ENCODE peak calls at places on chromosome 20, in six cellular contexts. D is CD8-positive, alpha-beta T cell; N is cardiac fibroblast; P is AG04450; T is PC-9; H is cardiac muscle cell. K is an unnamed sample.

GRCh38 chr20:61898405-61898804 is 167.3 kb downstream of the TAF4 start:
- DNase-seq in D (no peak), N (no peak), P (no peak), T (no peak), H (no peak), K (no peak)

GRCh38 chr20:46222521-46223007 is 85.7 kb downstream of the CDH22 start:
- DNase-seq in D (no peak), N (peak; percentile 16), P (no peak), T (no peak), H (peak; percentile 21), K (no peak)

GRCh38 chr20:51440589-51440988 is 101.9 kb downstream of the NFATC2 start:
- DNase-seq in D (no peak), N (no peak), P (no peak), T (no peak), H (no peak), K (no peak)

GRCh38 chr20:50146732-50147662 is 6.5 kb downstream of the PEDS1 start:
- DNase-seq in D (peak; percentile 55), N (no peak), P (no peak), T (peak; percentile 75), H (no peak), K (no peak)

GRCh38 chr20:56780266-56780665 is 151.2 kb downstream of the TFAP2C start:
- DNase-seq in D (no peak), N (peak; percentile 38), P (no peak), T (no peak), H (no peak), K (no peak)

GRCh38 chr20:4193053-4193452 is 177.7 kb upstream of the RNF24 start:
- DNase-seq in D (no peak), N (no peak), P (no peak), T (no peak), H (no peak), K (no peak)

GRCh38 chr20:49394264-49394663 is 88.2 kb downstream of the KCNB1 start:
- DNase-seq in D (no peak), N (peak; percentile 9), P (no peak), T (no peak), H (peak; percentile 15), K (no peak)

GRCh38 chr20:13883425-13883824 is 98.6 kb downstream of the NDUFAF5 start:
- DNase-seq in D (no peak), N (no peak), P (no peak), T (no peak), H (no peak), K (no peak)

GRCh38 chr20:37314617-37315292 is 25.3 kb downstream of the MANBAL start:
- DNase-seq in D (no peak), N (peak; percentile 41), P (no peak), T (no peak), H (peak; percentile 52), K (no peak)

GRCh38 chr20:4217349-4217761 is 202.0 kb upstream of the RNF24 start:
- DNase-seq in D (no peak), N (no peak), P (no peak), T (peak; percentile 67), H (peak; percentile 9), K (no peak)

GRCh38 chr20:50746138-50746940 is 15.0 kb downstream of the PARD6B start:
- DNase-seq in D (no peak), N (peak; percentile 43), P (no peak), T (no peak), H (peak; percentile 71), K (no peak)

GRCh38 chr20:23350855-23351838 is 556 bp downstream of the NXT1 start:
- DNase-seq in D (peak; percentile 40), N (peak; percentile 36), P (no peak), T (peak; percentile 51), H (peak; percentile 38), K (no peak)

GRCh38 chr20:49595811-49596545 is 28.0 kb upstream of the PTGIS start:
- DNase-seq in D (no peak), N (peak; percentile 34), P (no peak), T (peak; percentile 44), H (peak; percentile 57), K (no peak)

GRCh38 chr20:11302436-11302835 is 615.3 kb upstream of the BTBD3 start:
- DNase-seq in D (no peak), N (no peak), P (peak; percentile 51), T (no peak), H (no peak), K (no peak)

GRCh38 chr20:20303742-20304141 is 64.2 kb upstream of the INSM1 start:
- DNase-seq in D (no peak), N (no peak), P (no peak), T (no peak), H (no peak), K (no peak)

GRCh38 chr20:25984933-25985332 is 288.3 kb upstream of the ZNF337 start:
- DNase-seq in D (no peak), N (peak; percentile 37), P (no peak), T (no peak), H (peak; percentile 74), K (no peak)

GRCh38 chr20:41649489-41649888 is 31.3 kb upstream of the CHD6 start:
- DNase-seq in D (no peak), N (no peak), P (no peak), T (no peak), H (no peak), K (peak; percentile 66)

GRCh38 chr20:51760905-51761544 is 7.2 kb downstream of the ATP9A start:
- DNase-seq in D (no peak), N (peak; percentile 11), P (peak; percentile 79), T (no peak), H (peak; percentile 21), K (no peak)

GRCh38 chr20:26209171-26209941 is 512.7 kb upstream of the ZNF337 start:
- DNase-seq in D (no peak), N (peak; percentile 15), P (no peak), T (no peak), H (peak; percentile 27), K (no peak)

GRCh38 chr20:25296094-25297093 is 48.5 kb downstream of the PYGB start:
- DNase-seq in D (no peak), N (peak; percentile 32), P (no peak), T (peak; percentile 29), H (peak; percentile 13), K (no peak)

GRCh38 chr20:56631990-56632327 is 2.9 kb downstream of the TFAP2C start:
- DNase-seq in D (no peak), N (no peak), P (no peak), T (no peak), H (no peak), K (no peak)

GRCh38 chr20:46545077-46545826 is 5.2 kb downstream of the OCSTAMP start:
- DNase-seq in D (no peak), N (peak; percentile 31), P (no peak), T (no peak), H (peak; percentile 59), K (no peak)

DNA sequence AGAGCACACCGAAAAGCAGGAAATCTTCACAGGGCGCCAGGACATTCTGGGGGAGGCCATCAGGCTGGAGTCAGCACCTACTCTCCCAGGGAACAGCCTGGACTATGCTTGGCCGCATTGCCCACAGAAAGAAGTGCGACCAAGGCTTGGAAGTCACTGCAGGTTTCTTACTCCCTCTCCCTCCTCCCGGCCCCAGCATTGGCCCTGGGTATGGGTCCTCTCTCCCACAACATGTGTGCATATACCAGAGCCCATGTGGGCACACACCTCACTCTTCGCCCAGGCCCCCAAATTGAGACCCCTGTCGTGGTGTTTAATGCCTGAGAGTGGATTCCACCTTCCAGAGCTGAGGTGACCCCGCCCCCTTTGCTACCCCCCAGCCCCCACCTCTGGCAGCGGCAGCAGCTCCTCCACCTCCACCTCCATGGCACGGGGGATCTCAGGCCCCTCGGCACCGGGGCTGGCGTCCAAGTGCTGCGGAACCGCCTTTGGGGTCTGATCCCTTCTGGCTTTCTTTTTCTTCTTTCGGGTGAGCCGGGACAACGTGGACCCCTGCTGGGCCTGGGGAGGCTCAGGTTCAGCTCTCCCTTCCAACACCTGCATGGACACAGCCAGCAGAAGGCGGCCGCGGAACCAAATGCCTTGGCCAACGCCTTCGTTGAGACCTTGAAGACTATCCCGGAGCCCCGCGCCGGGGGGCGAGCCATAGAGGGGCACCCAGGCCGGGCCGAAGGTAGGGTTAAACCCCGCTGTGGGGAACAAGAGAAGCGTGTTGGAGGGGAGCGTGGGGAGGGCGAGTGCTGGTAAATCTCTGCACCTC is 15.2 kb upstream of the SPAG4 start:
- DNase-seq in D (no peak), N (no peak), P (no peak), T (no peak), H (no peak), K (no peak)
- TF ChIP-seq CTCF in D (no peak), N (no peak), P (no peak), T (no peak), H (no peak), K (no peak)

GRCh38 chr20:53150532-53150931 is 178.4 kb downstream of the TSHZ2 start:
- DNase-seq in D (no peak), N (no peak), P (no peak), T (no peak), H (no peak), K (no peak)
- H3K4me3 ChIP-seq in D (no peak overlapping the region), N (no peak overlapping the region), P (no peak overlapping the region), T (no peak overlapping the region), H (no peak overlapping the region), K (no peak overlapping the region)

GRCh38 chr20:63178445-63178818 is 37.5 kb downstream of the YTHDF1 start:
- DNase-seq in D (no peak), N (no peak), P (no peak), T (no peak), H (no peak), K (no peak)

GRCh38 chr20:63180541-63181185 is 35.3 kb downstream of the YTHDF1 start:
- DNase-seq in D (no peak), N (no peak), P (no peak), T (no peak), H (no peak), K (no peak)

GRCh38 chr20:63177785-63178444 is 38.0 kb downstream of the YTHDF1 start:
- DNase-seq in D (no peak), N (no peak), P (no peak), T (no peak), H (no peak), K (no peak)

GRCh38 chr20:63179876-63180275 is 36.1 kb downstream of the YTHDF1 start:
- DNase-seq in D (no peak), N (no peak), P (no peak), T (no peak), H (no peak), K (no peak)

DNA sequence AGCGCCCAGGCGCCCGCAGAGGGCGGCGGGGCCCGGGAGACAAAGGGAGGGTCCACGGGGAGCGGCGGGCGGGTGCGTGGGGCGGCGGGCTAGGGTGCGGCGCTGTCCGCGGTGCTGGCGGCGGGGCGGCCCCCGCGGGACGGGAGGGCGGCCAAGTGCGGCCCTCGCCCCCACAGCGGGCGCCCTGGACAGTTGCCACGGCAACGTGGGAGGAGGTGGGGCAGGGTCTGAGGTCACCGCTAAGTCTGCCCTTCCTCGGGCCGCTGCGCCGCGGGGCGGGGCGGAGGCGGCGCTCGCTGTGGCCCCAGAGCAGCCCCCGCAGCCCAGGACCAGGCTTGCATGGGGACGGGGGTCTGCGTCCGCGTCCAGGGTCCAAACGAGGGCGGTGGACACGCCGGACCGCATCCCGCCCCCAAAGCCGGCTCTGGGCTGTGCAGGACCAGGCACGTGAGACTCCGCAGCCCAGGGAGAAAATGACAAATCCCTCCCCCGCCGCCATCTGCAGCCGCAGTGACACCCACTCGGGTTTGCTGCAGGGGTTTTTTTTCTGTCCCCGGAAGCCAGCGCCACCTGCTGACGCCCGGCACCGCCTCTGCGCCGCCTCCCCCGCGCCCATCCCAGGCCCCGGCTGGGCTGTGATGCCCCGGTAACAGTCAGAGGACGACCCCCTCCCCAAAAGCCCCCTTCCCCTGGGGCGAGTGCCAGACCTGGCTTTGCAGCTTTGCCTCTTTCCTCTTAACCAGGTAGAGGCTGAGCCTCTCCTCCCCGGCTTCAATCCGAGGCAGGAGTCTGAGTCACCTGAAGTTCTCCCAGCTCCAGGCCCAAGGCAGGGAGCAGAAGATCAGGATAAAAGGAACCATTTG is 36.8 kb downstream of the YTHDF1 start:
- DNase-seq in D (peak; percentile 53), N (no peak), P (no peak), T (peak; percentile 34), H (no peak), K (no peak)
- TF ChIP-seq CTCF in D (peak; percentile 60), N (peak; percentile 34), P (peak; percentile 37), T (peak; percentile 65), H (peak; percentile 41), K (peak; percentile 58)

GRCh38 chr20:32051720-32052089 is 337 bp upstream of the HCK start:
- DNase-seq in D (no peak), N (no peak), P (no peak), T (no peak), H (no peak), K (no peak)
- H3K4me3 ChIP-seq in D (no peak overlapping the region), N (no peak overlapping the region), P (no peak overlapping the region), T (no peak overlapping the region), H (no peak overlapping the region), K (no peak overlapping the region)